ENCODE peak calls at places on chromosomes 2 and 18, in six cellular contexts. N, X, T, A, S and E are unnamed samples. For H3K4me1 and H3K79me2, the result is how much of the 10 kb centered on the place peaks cover.

GRCh38 chr2:217060951-217061547 is 201.2 kb upstream of the TNP1 start:
- DNase-seq in X (no peak), A (no peak), T (no peak), S (no peak), N (no peak), E (no peak)

GRCh38 chr18:73679941-73680700 is 467.5 kb downstream of the FBXO15 start:
- DNase-seq in T (peak), S (no peak), X (no peak), N (no peak), A (no peak), E (no peak)

GRCh38 chr2:200742426-200742825 is 69.3 kb upstream of the BZW1 start:
- DNase-seq in T (peak), X (no peak), S (no peak), N (no peak), A (no peak), E (no peak)

GRCh38 chr2:141496805-141497204 is 634.0 kb downstream of the LRP1B start:
- DNase-seq in N (no peak), T (peak), A (no peak), X (no peak), S (no peak), E (no peak)

GRCh38 chr2:41216978-41217377 is 765.1 kb upstream of the SLC8A1 start:
- DNase-seq in N (no peak), S (no peak), X (no peak), T (no peak), A (no peak), E (no peak)

GRCh38 chr2:67514515-67514914 is 117.4 kb downstream of the ETAA1 start:
- DNase-seq in S (no peak), X (no peak), A (no peak), T (peak), N (no peak), E (no peak)

GRCh38 chr2:180657054-180657453 is 323.4 kb upstream of the UBE2E3 start:
- DNase-seq in X (peak), N (no peak), A (no peak), T (peak), S (no peak), E (no peak)

GRCh38 chr2:23453936-23454460 is 69.0 kb downstream of the KLHL29 start:
- DNase-seq in S (no peak), X (no peak), T (no peak), A (no peak), N (no peak), E (no peak)

GRCh38 chr2:145036421-145036901 is 516.5 kb upstream of the ZEB2 start:
- DNase-seq in A (no peak), X (no peak), N (no peak), S (no peak), T (peak), E (no peak)

GRCh38 chr2:234446404-234447076 is 50.3 kb downstream of the ARL4C start:
- DNase-seq in X (no peak), S (no peak), A (no peak), T (no peak), N (no peak), E (peak)

GRCh38 chr18:63311481-63312409 is 7.8 kb downstream of the BCL2 start:
- DNase-seq in X (no peak), A (no peak), T (no peak), S (no peak), N (no peak), E (no peak)

GRCh38 chr2:152099655-152100050 is 809 bp upstream of the CACNB4 start:
- DNase-seq in S (no peak), T (no peak), N (no peak), X (no peak), A (no peak), E (no peak)

GRCh38 chr2:227188292-227188691 is 23.9 kb downstream of the COL4A3 start:
- DNase-seq in S (no peak), X (no peak), N (no peak), A (no peak), T (peak), E (no peak)

GRCh38 chr18:70380915-70381896 is 92.4 kb downstream of the SOCS6 start:
- DNase-seq in A (peak), T (peak), N (no peak), X (no peak), S (peak), E (no peak)

GRCh38 chr2:28108143-28108542 is 217.6 kb downstream of the BABAM2 start:
- DNase-seq in X (no peak), S (no peak), A (no peak), N (no peak), T (peak), E (no peak)

GRCh38 chr2:16645771-16646559 is 19.7 kb downstream of the CYRIA start:
- DNase-seq in X (no peak), A (no peak), T (no peak), N (no peak), S (no peak), E (no peak)

GRCh38 chr2:16650287-16651249 is 15.1 kb downstream of the CYRIA start:
- DNase-seq in N (no peak), A (no peak), X (no peak), T (peak), S (no peak), E (peak)

GRCh38 chr2:16649353-16650286 is 16.0 kb downstream of the CYRIA start:
- DNase-seq in T (no peak), X (no peak), S (no peak), A (no peak), N (no peak), E (no peak)

GRCh38 chr2:16645088-16645487 is 20.5 kb downstream of the CYRIA start:
- DNase-seq in N (no peak), T (peak), A (no peak), S (no peak), X (no peak), E (no peak)

GRCh38 chr2:16647992-16648617 is 17.5 kb downstream of the CYRIA start:
- DNase-seq in N (no peak), X (no peak), T (no peak), A (no peak), S (no peak), E (no peak)
- H3K4me1 ChIP-seq in N (under half), X (under half), T (under half), A (under half), S (under half), E (half or more)

DNA sequence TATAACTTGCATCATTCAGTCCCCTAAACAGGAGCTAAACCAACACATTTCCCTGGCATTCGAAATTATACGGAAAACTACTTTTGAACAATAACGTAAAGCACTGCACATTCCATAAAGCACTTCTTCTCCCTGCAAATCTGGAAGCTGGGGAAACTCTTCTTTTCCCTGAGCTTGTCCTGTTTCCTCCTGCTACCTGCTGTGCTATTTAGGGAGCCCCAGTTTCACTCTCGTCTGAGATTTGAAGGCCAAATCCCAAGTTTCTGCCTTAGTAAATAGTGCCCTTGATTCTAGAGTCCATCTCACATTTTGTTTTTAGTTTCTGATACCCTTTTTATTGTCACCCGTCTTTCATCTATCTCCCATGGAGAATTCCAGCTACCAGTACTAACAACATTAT is 67.7 kb upstream of the OSR1 start:
- DNase-seq in T (no peak), A (no peak), S (peak), X (no peak), N (no peak), E (no peak)
- H3K79me2 ChIP-seq in T (under half), A (under half), S (under half), X (under half), N (under half), E (under half)

GRCh38 chr2:196241175-196241574 is 69.8 kb upstream of the STK17B start:
- DNase-seq in T (no peak), N (no peak), A (no peak), X (no peak), S (peak), E (peak)
- H3K4me1 ChIP-seq in T (under half), N (under half), A (under half), X (under half), S (under half), E (half or more)

DNA sequence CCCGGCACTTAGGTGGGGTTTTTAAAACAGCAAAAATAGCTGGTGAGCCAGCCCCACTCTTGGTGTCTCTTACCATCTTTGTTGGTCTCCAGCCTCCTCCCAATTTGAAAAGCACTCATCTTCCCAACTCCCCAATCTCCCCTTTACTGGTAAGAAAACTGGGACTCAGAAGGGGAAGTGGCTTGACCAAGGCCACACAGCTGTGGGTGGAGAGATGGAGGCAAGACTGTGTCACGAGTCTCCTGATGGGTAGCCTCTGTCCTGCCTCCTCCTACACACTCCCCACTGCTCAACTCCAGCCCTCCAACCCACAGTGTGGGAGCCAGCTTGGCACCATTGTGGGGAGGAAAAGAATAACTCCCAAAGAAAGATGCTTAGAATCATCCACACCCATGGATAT is 140.4 kb downstream of the SMAD2 start:
- DNase-seq in T (no peak), A (no peak), X (no peak), N (no peak), S (no peak), E (no peak)
- H3K79me2 ChIP-seq in T (under half), A (under half), X (under half), N (under half), S (under half), E (under half)

DNA sequence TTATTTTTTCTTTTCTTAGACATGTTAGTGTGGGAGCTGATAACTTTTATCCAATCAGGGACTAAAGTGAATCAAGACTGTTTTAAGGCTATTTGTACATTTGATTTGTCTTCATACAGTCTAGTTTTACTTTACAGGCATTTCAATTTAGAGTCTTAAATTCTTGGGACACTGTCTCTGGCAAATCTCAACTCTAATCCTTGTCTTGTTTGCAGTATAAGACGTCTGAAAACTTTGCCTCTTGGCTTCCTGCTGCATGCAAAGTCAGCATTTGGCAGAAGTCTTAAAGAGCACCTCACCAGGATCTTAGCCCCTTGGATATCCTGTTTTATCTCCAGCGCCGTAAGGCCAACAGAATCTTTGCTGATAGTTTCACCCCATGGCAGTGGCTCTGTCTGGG is 30.3 kb downstream of the SPOPL start:
- DNase-seq in X (no peak), N (no peak), T (no peak), A (no peak), S (peak), E (no peak)
- H3K4me1 ChIP-seq in X (under half), N (under half), T (under half), A (under half), S (under half), E (under half)

GRCh38 chr2:105042189-105042588 is 4.3 kb downstream of the MRPS9 start:
- DNase-seq in T (no peak), N (no peak), A (no peak), S (peak), X (no peak), E (no peak)
- H3K79me2 ChIP-seq in T (under half), N (under half), A (under half), S (half or more), X (under half), E (under half)

DNA sequence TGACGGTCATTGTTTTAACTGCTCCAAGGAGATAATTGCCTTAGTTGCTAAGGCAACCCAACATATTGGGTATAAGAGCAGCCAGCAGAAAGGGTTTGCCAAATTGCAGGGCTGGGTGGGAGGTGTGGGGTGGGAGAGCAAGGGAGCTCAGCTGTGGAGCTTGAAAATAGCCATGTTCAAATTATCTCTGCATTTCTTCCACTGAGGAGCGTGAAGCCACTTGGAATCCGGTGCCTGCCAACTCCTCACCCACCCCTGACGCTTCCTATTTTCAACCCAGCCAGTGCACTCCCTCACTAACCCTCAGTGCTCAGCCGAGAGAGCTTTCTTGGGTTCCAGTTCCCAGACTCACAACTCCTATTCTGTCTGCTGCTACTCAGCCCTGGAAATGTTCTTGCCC is 60.9 kb downstream of the SETBP1 start:
- DNase-seq in N (no peak), S (no peak), X (no peak), T (no peak), A (no peak), E (no peak)
- H3K4me1 ChIP-seq in N (under half), S (under half), X (under half), T (under half), A (under half), E (under half)

GRCh38 chr2:9306910-9307309 is 100.3 kb downstream of the ASAP2 start:
- DNase-seq in T (no peak), X (peak), A (no peak), N (no peak), S (no peak), E (no peak)

GRCh38 chr2:9300214-9300613 is 93.6 kb downstream of the ASAP2 start:
- DNase-seq in X (no peak), S (no peak), A (no peak), T (no peak), N (no peak), E (no peak)

GRCh38 chr2:9302755-9303154 is 96.1 kb downstream of the ASAP2 start:
- DNase-seq in X (no peak), S (no peak), T (no peak), A (no peak), N (no peak), E (no peak)

GRCh38 chr2:9300829-9301453 is 94.3 kb downstream of the ASAP2 start:
- DNase-seq in X (no peak), T (no peak), S (no peak), N (no peak), A (no peak), E (no peak)

GRCh38 chr2:9303528-9304225 is 97.1 kb downstream of the ASAP2 start:
- DNase-seq in S (no peak), N (no peak), A (no peak), T (no peak), X (no peak), E (no peak)
- H3K79me2 ChIP-seq in S (under half), N (under half), A (under half), T (under half), X (under half), E (under half)